ENCODE peak calls at places on chromosomes 6 and 20, in seven cellular contexts. H, V, I, F, W, G and T are unnamed samples.

GRCh38 chr20:1997483-1998192 is 3.8 kb upstream of the PDYN start:
- DNase-seq in H (no peak), F (no peak), G (no peak), W (no peak), I (no peak), V (no peak), T (peak)

GRCh38 chr6:42520786-42521607 is 42.8 kb upstream of the UBR2 start:
- DNase-seq in I (peak), V (peak), G (peak), F (no peak), W (no peak), H (no peak), T (no peak)

GRCh38 chr6:12119085-12119588 is 107.0 kb downstream of the HIVEP1 start:
- DNase-seq in V (no peak), I (peak), F (no peak), H (no peak), G (peak), W (no peak), T (no peak)

GRCh38 chr20:6767536-6768227 is at the start of gene BMP2:
- DNase-seq in I (no peak), V (peak), G (peak), W (peak), F (peak), H (peak), T (peak)

GRCh38 chr6:107894821-107895396 is 63.1 kb downstream of the SEC63 start:
- DNase-seq in H (no peak), W (no peak), V (no peak), F (no peak), G (peak), I (peak), T (no peak)

GRCh38 chr20:41078329-41078728 is 49.7 kb downstream of the TOP1 start:
- DNase-seq in W (no peak), I (peak), G (peak), H (no peak), F (no peak), V (peak), T (no peak)

GRCh38 chr20:33561981-33562601 is 72.2 kb downstream of the CBFA2T2 start:
- DNase-seq in V (peak), F (no peak), W (no peak), G (no peak), H (no peak), I (no peak), T (peak)

GRCh38 chr20:63545814-63546213 is 1.7 kb downstream of the SRMS start:
- DNase-seq in V (no peak), G (no peak), H (no peak), W (no peak), I (no peak), F (no peak), T (no peak)

GRCh38 chr6:3701631-3702030 is 49.9 kb downstream of the PXDC1 start:
- DNase-seq in F (no peak), V (no peak), W (no peak), I (no peak), H (no peak), G (no peak), T (no peak)

GRCh38 chr20:58746551-58747399 is 54.2 kb downstream of the NPEPL1 start:
- DNase-seq in H (no peak), G (no peak), W (no peak), V (no peak), I (no peak), F (peak), T (peak)

GRCh38 chr6:44733868-44734267 is 346.4 kb downstream of the CDC5L start:
- DNase-seq in H (no peak), G (no peak), W (no peak), F (no peak), I (no peak), V (no peak), T (peak)

GRCh38 chr6:126176266-126176665 is 163.6 kb upstream of the CENPW start:
- DNase-seq in W (no peak), H (no peak), I (no peak), F (no peak), G (no peak), V (peak), T (no peak)

GRCh38 chr6:148962854-148963515 is 216.2 kb downstream of the UST start:
- DNase-seq in V (no peak), W (no peak), I (no peak), F (no peak), G (no peak), H (no peak), T (no peak)

GRCh38 chr6:1461207-1461606 is 71.8 kb downstream of the FOXF2 start:
- DNase-seq in H (no peak), F (no peak), W (no peak), G (peak), V (peak), I (no peak), T (no peak)

GRCh38 chr6:119158057-119158848 is 79.8 kb upstream of the FAM184A start:
- DNase-seq in H (no peak), W (no peak), G (no peak), F (no peak), V (peak), I (no peak), T (no peak)

GRCh38 chr6:170271771-170272314 is 19.0 kb downstream of the DLL1 start:
- DNase-seq in H (no peak), I (peak), V (no peak), G (peak), F (peak), W (no peak), T (no peak)

GRCh38 chr6:54366647-54367327 is 58.5 kb downstream of the TINAG start:
- DNase-seq in G (no peak), F (no peak), H (no peak), I (no peak), V (peak), W (no peak), T (no peak)

GRCh38 chr6:116060572-116061283 is at the start of gene FRK:
- DNase-seq in W (no peak), H (no peak), I (no peak), G (no peak), V (peak), F (no peak), T (no peak)

GRCh38 chr6:160831751-160832150 is 129.7 kb downstream of the PLG start:
- DNase-seq in W (no peak), F (no peak), G (no peak), V (no peak), H (no peak), I (no peak), T (no peak)

GRCh38 chr6:113421997-113422396 is 435.1 kb upstream of the MARCKS start:
- DNase-seq in W (no peak), H (no peak), V (no peak), I (no peak), F (no peak), G (no peak), T (no peak)

GRCh38 chr6:56806368-56806767 is 148.5 kb upstream of the BEND6 start:
- DNase-seq in I (no peak), F (no peak), V (no peak), H (no peak), G (no peak), W (no peak), T (no peak)

GRCh38 chr20:34322267-34323105 is 19.3 kb upstream of the AHCY start:
- DNase-seq in I (no peak), F (no peak), W (no peak), H (no peak), G (no peak), V (no peak), T (no peak)

GRCh38 chr20:50202677-50203076 is 12.0 kb downstream of the CEBPB start:
- DNase-seq in F (no peak), H (no peak), I (no peak), G (no peak), W (no peak), V (no peak), T (no peak)

GRCh38 chr6:149470948-149471347 is 13.9 kb downstream of the ZC3H12D start:
- DNase-seq in I (no peak), V (no peak), F (peak), W (no peak), G (no peak), H (no peak), T (no peak)

GRCh38 chr6:44342489-44342888 is at the start of gene SPATS1:
- DNase-seq in V (no peak), G (no peak), F (peak), W (peak), I (no peak), H (peak), T (no peak)

GRCh38 chr6:53391170-53391569 is 42.4 kb upstream of the ELOVL5 start:
- DNase-seq in W (no peak), V (no peak), I (no peak), H (no peak), F (no peak), G (peak), T (no peak)

GRCh38 chr6:33079575-33079974 is 3.8 kb downstream of the HLA-DPB1 start:
- DNase-seq in W (no peak), I (no peak), G (no peak), F (no peak), V (no peak), H (no peak), T (no peak)

GRCh38 chr20:12827796-12828406 is 180.9 kb upstream of the SPTLC3 start:
- DNase-seq in F (no peak), I (no peak), V (no peak), W (no peak), G (no peak), H (no peak), T (no peak)

GRCh38 chr6:135114355-135115145 is 59.9 kb upstream of the HBS1L start:
- DNase-seq in G (peak), W (no peak), H (no peak), I (no peak), V (no peak), F (no peak), T (no peak)

GRCh38 chr6:158610319-158610968 is 34.1 kb downstream of the DYNLT1 start:
- DNase-seq in H (no peak), G (no peak), V (no peak), I (no peak), F (no peak), W (no peak), T (no peak)

GRCh38 chr20:43572891-43573290 is 14.1 kb downstream of the SGK2 start:
- DNase-seq in V (no peak), H (no peak), W (no peak), I (no peak), F (peak), G (no peak), T (no peak)

GRCh38 chr6:133964052-133964451 is 11.0 kb downstream of the TBPL1 start:
- DNase-seq in V (peak), H (no peak), W (no peak), G (peak), I (no peak), F (no peak), T (no peak)

GRCh38 chr20:3813758-3814581 is 6.4 kb upstream of the AP5S1 start:
- DNase-seq in I (no peak), H (no peak), W (no peak), G (no peak), F (no peak), V (no peak), T (no peak)

GRCh38 chr6:50591135-50591534 is 122.2 kb upstream of the TFAP2D start:
- DNase-seq in V (no peak), F (no peak), H (no peak), I (no peak), G (no peak), W (peak), T (no peak)

GRCh38 chr6:113351183-113351834 is 505.8 kb upstream of the MARCKS start:
- DNase-seq in I (no peak), G (no peak), V (peak), W (no peak), H (no peak), F (no peak), T (no peak)

GRCh38 chr6:29442670-29443184 is 3.6 kb downstream of the OR10C1 start:
- DNase-seq in F (no peak), W (no peak), G (no peak), V (no peak), I (no peak), H (no peak), T (no peak)

GRCh38 chr6:105509506-105510331 is 106.8 kb upstream of the PREP start:
- DNase-seq in F (no peak), I (no peak), H (peak), G (no peak), V (peak), W (peak), T (no peak)
- TF ChIP-seq CTCF in F (no peak), I (no peak), H (no peak), G (no peak), V (peak), W (no peak), T (no peak)

GRCh38 chr6:9484091-9484490 is 930.8 kb downstream of the TFAP2A start:
- DNase-seq in V (no peak), W (no peak), F (no peak), I (no peak), H (no peak), G (no peak), T (no peak)

GRCh38 chr6:9487128-9487527 is 927.7 kb downstream of the TFAP2A start:
- DNase-seq in F (no peak), V (peak), H (no peak), I (no peak), G (no peak), W (no peak), T (no peak)

GRCh38 chr6:9482030-9482731 is 932.7 kb downstream of the TFAP2A start:
- DNase-seq in H (no peak), W (no peak), I (no peak), G (no peak), V (peak), F (no peak), T (no peak)

GRCh38 chr6:9484686-9485085 is 930.2 kb downstream of the TFAP2A start:
- DNase-seq in V (peak), F (no peak), W (no peak), H (no peak), I (no peak), G (no peak), T (no peak)

DNA sequence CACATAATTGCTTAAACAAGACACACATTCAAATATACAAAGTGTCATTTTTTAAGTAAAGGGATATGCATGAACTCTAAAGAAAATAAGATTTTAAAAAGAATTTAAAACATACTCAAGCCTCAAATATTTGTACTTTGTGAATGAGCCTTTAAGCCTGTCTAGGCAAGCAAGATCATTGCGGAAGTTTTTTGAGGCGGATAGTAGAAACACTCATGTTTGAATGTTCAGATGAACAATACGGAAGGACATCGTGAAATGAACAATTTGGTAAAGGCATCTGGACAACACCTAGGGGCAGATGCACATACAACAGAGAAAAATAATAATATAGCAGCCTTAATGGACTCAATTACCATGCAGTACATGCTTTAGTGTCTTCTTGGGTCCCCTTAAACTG is 928.9 kb downstream of the TFAP2A start:
- DNase-seq in G (no peak), F (no peak), V (no peak), W (no peak), H (no peak), I (no peak), T (no peak)
- TF ChIP-seq CTCF in G (no peak), F (no peak), V (no peak), W (no peak), H (no peak), I (no peak), T (no peak)

DNA sequence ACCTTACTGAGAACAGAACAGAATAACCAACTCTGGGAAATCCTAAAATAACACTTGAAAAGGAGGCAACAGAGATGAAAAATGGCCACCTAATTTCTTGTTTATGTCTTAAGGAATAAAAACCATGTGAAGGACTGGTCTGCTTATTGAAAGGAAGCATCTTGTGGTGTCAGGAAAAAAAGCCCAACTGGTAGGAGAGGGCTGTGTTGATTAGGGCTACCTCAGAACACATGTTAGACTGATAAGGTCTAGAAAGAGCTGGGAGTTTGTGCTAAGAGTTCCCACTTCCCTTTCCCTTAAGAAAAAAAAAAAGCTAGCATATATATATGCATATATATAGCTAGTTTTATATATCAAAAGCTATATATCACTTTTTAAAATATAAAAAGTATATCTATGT is 425.3 kb upstream of the BTBD3 start:
- DNase-seq in I (no peak), G (no peak), V (no peak), F (no peak), H (no peak), W (no peak), T (no peak)
- TF ChIP-seq CTCF in I (no peak), G (no peak), V (no peak), F (no peak), H (no peak), W (no peak), T (no peak)

DNA sequence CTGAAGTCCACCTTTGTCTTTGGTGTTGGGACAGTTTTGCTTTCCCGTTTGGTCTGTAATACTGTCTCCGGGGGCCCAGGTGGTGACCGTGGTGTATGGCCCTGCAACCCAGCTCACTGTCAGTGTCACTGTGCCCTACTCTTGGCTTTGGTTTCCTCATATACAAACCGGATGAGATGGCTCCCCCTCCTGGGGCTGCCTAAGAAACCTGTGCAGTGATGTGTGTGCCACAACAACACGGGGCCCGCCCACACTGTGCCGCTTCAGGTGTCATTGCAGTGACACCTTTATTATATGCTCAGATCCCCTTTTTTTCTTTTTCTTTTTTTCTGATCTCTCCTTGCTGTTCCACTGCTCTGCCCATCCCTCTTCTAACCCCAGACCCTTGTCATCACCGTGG is 73.9 kb downstream of the RAMACL start:
- DNase-seq in I (peak), W (no peak), G (peak), V (no peak), F (peak), H (no peak), T (no peak)
- TF ChIP-seq CTCF in I (peak), W (no peak), G (peak), V (no peak), F (peak), H (no peak), T (no peak)

GRCh38 chr20:47576516-47577033 is 74.9 kb downstream of the NCOA3 start:
- DNase-seq in W (no peak), H (peak), G (peak), V (peak), I (peak), F (no peak), T (no peak)
- TF ChIP-seq CTCF in W (no peak), H (no peak), G (no peak), V (no peak), I (no peak), F (no peak), T (no peak)

GRCh38 chr6:150966786-150967185 is 101.3 kb downstream of the MTHFD1L start:
- DNase-seq in W (no peak), G (no peak), I (no peak), H (no peak), V (no peak), F (no peak), T (no peak)

GRCh38 chr6:150967910-150968309 is 102.4 kb downstream of the MTHFD1L start:
- DNase-seq in W (no peak), V (peak), H (no peak), I (no peak), F (no peak), G (no peak), T (no peak)

GRCh38 chr6:150962436-150962835 is 96.9 kb downstream of the MTHFD1L start:
- DNase-seq in I (no peak), F (no peak), V (no peak), G (no peak), W (no peak), H (no peak), T (no peak)

GRCh38 chr6:150967381-150967780 is 101.9 kb downstream of the MTHFD1L start:
- DNase-seq in H (no peak), I (no peak), F (no peak), G (no peak), V (no peak), W (no peak), T (no peak)

DNA sequence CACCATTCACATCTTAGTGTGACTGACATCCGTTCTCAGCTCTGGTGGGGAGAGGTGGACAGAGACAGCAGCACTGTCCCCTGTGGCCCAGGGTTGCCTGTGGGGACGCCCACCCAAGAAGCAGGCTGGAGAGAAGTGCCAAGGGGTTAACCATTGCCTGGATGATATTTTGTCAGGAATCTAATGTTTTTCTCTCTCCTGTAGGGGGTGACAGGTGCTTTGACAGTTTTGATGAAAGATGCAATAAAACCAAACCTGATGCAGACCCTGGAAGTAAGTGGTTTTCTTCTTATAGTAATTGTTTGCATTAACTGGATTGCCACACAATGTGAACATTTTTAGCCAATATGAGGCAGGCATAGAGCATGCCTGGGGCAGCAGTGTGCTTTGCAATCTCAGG is 99.3 kb downstream of the MTHFD1L start:
- DNase-seq in G (no peak), V (no peak), F (no peak), I (no peak), H (no peak), W (no peak), T (no peak)
- TF ChIP-seq CTCF in G (no peak), V (no peak), F (no peak), I (no peak), H (no peak), W (no peak), T (no peak)